ENCODE peak calls at places on chromosome 3, in nine cellular contexts. One of them, this sample, is unnamed.

GRCh38 chr3:54970895-54971294 is 43.0 kb upstream of the LRTM1 start:
- DNase-seq in HCT116: no peak
- DNase-seq in ovary: no peak
- DNase-seq in esophagus squamous epithelium: no peak
- DNase-seq in adrenal gland: no peak
- DNase-seq in IMR-90: peak
- DNase-seq in body of pancreas: no peak
- DNase-seq in heart left ventricle: no peak
- DNase-seq in right lobe of liver: no peak
- DNase-seq in this sample: no peak

GRCh38 chr3:9897408-9898372 is 5.0 kb upstream of the IL17RE start:
- DNase-seq in IMR-90: peak
- DNase-seq in HCT116: peak
- DNase-seq in right lobe of liver: peak
- DNase-seq in body of pancreas: peak
- DNase-seq in ovary: no peak
- DNase-seq in heart left ventricle: no peak
- DNase-seq in esophagus squamous epithelium: no peak
- DNase-seq in adrenal gland: peak
- DNase-seq in this sample: no peak

GRCh38 chr3:34569437-34569836 is 771.0 kb downstream of the PDCD6IP start:
- DNase-seq in heart left ventricle: no peak
- DNase-seq in body of pancreas: no peak
- DNase-seq in right lobe of liver: no peak
- DNase-seq in ovary: no peak
- DNase-seq in esophagus squamous epithelium: no peak
- DNase-seq in IMR-90: no peak
- DNase-seq in HCT116: no peak
- DNase-seq in adrenal gland: no peak
- DNase-seq in this sample: no peak

GRCh38 chr3:65030847-65031463 is 343.2 kb upstream of the ADAMTS9 start:
- DNase-seq in adrenal gland: no peak
- DNase-seq in IMR-90: peak
- DNase-seq in heart left ventricle: no peak
- DNase-seq in esophagus squamous epithelium: no peak
- DNase-seq in ovary: no peak
- DNase-seq in body of pancreas: no peak
- DNase-seq in HCT116: no peak
- DNase-seq in right lobe of liver: no peak
- DNase-seq in this sample: no peak

GRCh38 chr3:147400999-147401398 is 5.3 kb downstream of the ZIC4 start:
- DNase-seq in right lobe of liver: no peak
- DNase-seq in ovary: no peak
- DNase-seq in heart left ventricle: no peak
- DNase-seq in adrenal gland: no peak
- DNase-seq in esophagus squamous epithelium: no peak
- DNase-seq in IMR-90: no peak
- DNase-seq in HCT116: no peak
- DNase-seq in body of pancreas: no peak
- DNase-seq in this sample: no peak

GRCh38 chr3:151015762-151016161 is 43.2 kb upstream of the CLRN1 start:
- DNase-seq in adrenal gland: no peak
- DNase-seq in right lobe of liver: no peak
- DNase-seq in esophagus squamous epithelium: no peak
- DNase-seq in HCT116: no peak
- DNase-seq in heart left ventricle: no peak
- DNase-seq in IMR-90: no peak
- DNase-seq in body of pancreas: no peak
- DNase-seq in ovary: no peak
- DNase-seq in this sample: no peak

GRCh38 chr3:12759097-12759679 is at the start of gene TMEM40:
- DNase-seq in esophagus squamous epithelium: no peak
- DNase-seq in heart left ventricle: no peak
- DNase-seq in HCT116: peak
- DNase-seq in adrenal gland: no peak
- DNase-seq in right lobe of liver: no peak
- DNase-seq in ovary: no peak
- DNase-seq in body of pancreas: no peak
- DNase-seq in IMR-90: no peak
- DNase-seq in this sample: peak

GRCh38 chr3:131285456-131285855 is 96.1 kb upstream of the NUDT16 start:
- DNase-seq in right lobe of liver: no peak
- DNase-seq in ovary: no peak
- DNase-seq in body of pancreas: no peak
- DNase-seq in adrenal gland: no peak
- DNase-seq in HCT116: no peak
- DNase-seq in heart left ventricle: no peak
- DNase-seq in esophagus squamous epithelium: no peak
- DNase-seq in IMR-90: no peak
- DNase-seq in this sample: no peak

GRCh38 chr3:129645291-129645690 is 38.8 kb upstream of the PLXND1 start:
- DNase-seq in ovary: no peak
- DNase-seq in HCT116: no peak
- DNase-seq in IMR-90: no peak
- DNase-seq in right lobe of liver: no peak
- DNase-seq in adrenal gland: no peak
- DNase-seq in esophagus squamous epithelium: no peak
- DNase-seq in body of pancreas: no peak
- DNase-seq in heart left ventricle: no peak
- DNase-seq in this sample: no peak

DNA sequence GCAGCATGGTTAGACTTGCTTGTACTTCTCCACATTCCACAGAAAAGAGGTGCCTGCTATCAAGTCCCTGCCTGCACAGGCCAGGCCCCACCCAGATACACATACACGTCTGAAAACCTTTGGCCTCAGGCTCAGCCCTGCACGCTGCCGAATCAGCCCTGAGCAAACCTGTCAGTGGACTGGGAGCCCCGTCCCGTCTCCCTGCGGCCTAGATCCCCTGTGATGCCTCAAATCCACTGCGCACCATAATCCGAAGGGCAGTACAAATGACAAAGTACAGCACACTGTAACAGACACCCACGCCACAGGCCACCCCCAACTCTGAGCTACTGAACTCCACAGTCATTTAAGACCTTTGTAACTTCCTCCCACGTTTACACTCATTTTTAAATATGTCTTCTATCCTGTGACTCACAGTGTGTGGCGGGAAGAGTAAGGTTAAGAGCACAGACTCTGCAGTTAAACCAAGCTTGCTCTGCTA is 67.1 kb downstream of the MB21D2 start:
- DNase-seq in esophagus squamous epithelium: no peak
- DNase-seq in ovary: no peak
- DNase-seq in IMR-90: peak
- DNase-seq in adrenal gland: no peak
- DNase-seq in body of pancreas: no peak
- DNase-seq in heart left ventricle: no peak
- DNase-seq in HCT116: no peak
- DNase-seq in right lobe of liver: no peak
- DNase-seq in this sample: peak
- TF ChIP-seq POLR2A in esophagus squamous epithelium: no peak
- TF ChIP-seq POLR2A in ovary: no peak
- TF ChIP-seq POLR2A in IMR-90: no peak
- TF ChIP-seq POLR2A in adrenal gland: no peak
- TF ChIP-seq POLR2A in body of pancreas: no peak
- TF ChIP-seq POLR2A in heart left ventricle: no peak
- TF ChIP-seq POLR2A in HCT116: no peak
- TF ChIP-seq POLR2A in right lobe of liver: no peak
- TF ChIP-seq POLR2A in this sample: no peak

DNA sequence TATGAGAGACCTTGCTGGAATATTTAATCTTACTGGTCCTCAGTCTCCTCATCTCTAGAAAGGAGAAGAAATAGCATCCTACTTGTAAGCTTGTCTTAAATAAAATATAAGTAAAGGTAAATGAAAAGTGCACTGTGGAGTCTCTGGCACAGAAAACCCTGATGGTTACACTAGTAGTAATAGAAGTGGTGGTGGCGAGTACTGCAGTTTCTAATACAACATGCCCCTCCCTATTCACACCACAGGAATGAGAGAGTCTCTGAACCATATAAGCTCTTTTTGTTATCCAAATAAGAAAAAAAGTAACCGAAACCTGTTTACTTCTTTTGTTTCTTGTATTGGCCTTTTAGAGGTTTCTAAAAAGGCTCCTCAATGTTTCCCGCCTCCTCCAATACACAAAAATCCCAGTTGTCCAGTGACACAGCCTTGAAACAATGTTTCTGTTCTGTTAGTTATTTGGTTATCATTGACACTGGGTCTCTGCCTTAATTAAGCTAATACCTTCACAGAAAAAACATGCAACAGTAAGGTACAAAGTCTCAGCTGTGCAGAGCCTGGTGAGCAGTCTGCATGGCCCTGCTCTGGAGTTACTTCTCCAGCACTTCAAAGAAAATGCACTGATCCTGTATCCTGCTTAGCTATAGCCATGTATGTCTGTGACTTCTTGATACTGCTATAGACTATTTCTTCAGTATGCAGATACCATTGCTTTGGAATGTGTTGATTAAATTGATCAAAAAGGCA is 315.7 kb upstream of the IL12A start:
- DNase-seq in ovary: no peak
- DNase-seq in right lobe of liver: no peak
- DNase-seq in body of pancreas: no peak
- DNase-seq in IMR-90: no peak
- DNase-seq in heart left ventricle: no peak
- DNase-seq in adrenal gland: no peak
- DNase-seq in HCT116: no peak
- DNase-seq in esophagus squamous epithelium: no peak
- DNase-seq in this sample: no peak
- TF ChIP-seq CTCF in ovary: no peak
- TF ChIP-seq CTCF in right lobe of liver: no peak
- TF ChIP-seq CTCF in body of pancreas: no peak
- TF ChIP-seq CTCF in IMR-90: no peak
- TF ChIP-seq CTCF in heart left ventricle: no peak
- TF ChIP-seq CTCF in adrenal gland: no peak
- TF ChIP-seq CTCF in HCT116: peak
- TF ChIP-seq CTCF in esophagus squamous epithelium: no peak
- TF ChIP-seq CTCF in this sample: no peak

GRCh38 chr3:181692850-181693154 is 18.9 kb upstream of the SOX2 start:
- DNase-seq in IMR-90: no peak
- DNase-seq in HCT116: no peak
- DNase-seq in right lobe of liver: no peak
- DNase-seq in adrenal gland: no peak
- DNase-seq in heart left ventricle: no peak
- DNase-seq in body of pancreas: no peak
- DNase-seq in ovary: no peak
- DNase-seq in esophagus squamous epithelium: no peak
- DNase-seq in this sample: no peak
- H3K4me3 ChIP-seq in IMR-90: no peak
- H3K4me3 ChIP-seq in HCT116: no peak
- H3K4me3 ChIP-seq in right lobe of liver: no peak
- H3K4me3 ChIP-seq in adrenal gland: no peak
- H3K4me3 ChIP-seq in heart left ventricle: no peak
- H3K4me3 ChIP-seq in body of pancreas: no peak
- H3K4me3 ChIP-seq in ovary: no peak
- H3K4me3 ChIP-seq in esophagus squamous epithelium: no peak
- H3K4me3 ChIP-seq in this sample: no peak

GRCh38 chr3:186825294-186825821 is 17.2 kb upstream of the ADIPOQ start:
- DNase-seq in HCT116: no peak
- DNase-seq in IMR-90: peak
- DNase-seq in adrenal gland: no peak
- DNase-seq in esophagus squamous epithelium: no peak
- DNase-seq in ovary: peak
- DNase-seq in heart left ventricle: no peak
- DNase-seq in body of pancreas: no peak
- DNase-seq in right lobe of liver: no peak
- DNase-seq in this sample: no peak

GRCh38 chr3:186828340-186828739 is 14.2 kb upstream of the ADIPOQ start:
- DNase-seq in ovary: no peak
- DNase-seq in adrenal gland: no peak
- DNase-seq in right lobe of liver: no peak
- DNase-seq in HCT116: no peak
- DNase-seq in IMR-90: no peak
- DNase-seq in body of pancreas: no peak
- DNase-seq in heart left ventricle: no peak
- DNase-seq in esophagus squamous epithelium: no peak
- DNase-seq in this sample: peak

GRCh38 chr3:186824430-186825139 is 17.9 kb upstream of the ADIPOQ start:
- DNase-seq in heart left ventricle: no peak
- DNase-seq in right lobe of liver: no peak
- DNase-seq in IMR-90: no peak
- DNase-seq in body of pancreas: no peak
- DNase-seq in adrenal gland: no peak
- DNase-seq in ovary: no peak
- DNase-seq in HCT116: no peak
- DNase-seq in esophagus squamous epithelium: no peak
- DNase-seq in this sample: no peak

GRCh38 chr3:186826316-186826977 is 16.1 kb upstream of the ADIPOQ start:
- DNase-seq in HCT116: no peak
- DNase-seq in IMR-90: no peak
- DNase-seq in esophagus squamous epithelium: no peak
- DNase-seq in body of pancreas: peak
- DNase-seq in right lobe of liver: no peak
- DNase-seq in adrenal gland: no peak
- DNase-seq in ovary: peak
- DNase-seq in heart left ventricle: no peak
- DNase-seq in this sample: no peak

GRCh38 chr3:186826978-186827857 is 15.3 kb upstream of the ADIPOQ start:
- DNase-seq in right lobe of liver: peak
- DNase-seq in adrenal gland: peak
- DNase-seq in heart left ventricle: peak
- DNase-seq in IMR-90: peak
- DNase-seq in esophagus squamous epithelium: no peak
- DNase-seq in HCT116: peak
- DNase-seq in body of pancreas: peak
- DNase-seq in ovary: peak
- DNase-seq in this sample: peak
- TF ChIP-seq POLR2A in right lobe of liver: peak
- TF ChIP-seq POLR2A in adrenal gland: no peak
- TF ChIP-seq POLR2A in heart left ventricle: peak
- TF ChIP-seq POLR2A in IMR-90: peak
- TF ChIP-seq POLR2A in esophagus squamous epithelium: no peak
- TF ChIP-seq POLR2A in HCT116: peak
- TF ChIP-seq POLR2A in body of pancreas: no peak
- TF ChIP-seq POLR2A in ovary: no peak
- TF ChIP-seq POLR2A in this sample: no peak

GRCh38 chr3:127822836-127823589 is 698 bp upstream of the MGLL start:
- DNase-seq in HCT116: no peak
- DNase-seq in heart left ventricle: peak
- DNase-seq in ovary: peak
- DNase-seq in body of pancreas: peak
- DNase-seq in adrenal gland: peak
- DNase-seq in esophagus squamous epithelium: no peak
- DNase-seq in IMR-90: peak
- DNase-seq in right lobe of liver: peak
- DNase-seq in this sample: no peak
- TF ChIP-seq CTCF in HCT116: no peak
- TF ChIP-seq CTCF in heart left ventricle: peak
- TF ChIP-seq CTCF in ovary: no peak
- TF ChIP-seq CTCF in body of pancreas: peak
- TF ChIP-seq CTCF in adrenal gland: peak
- TF ChIP-seq CTCF in esophagus squamous epithelium: peak
- TF ChIP-seq CTCF in IMR-90: peak
- TF ChIP-seq CTCF in right lobe of liver: peak
- TF ChIP-seq CTCF in this sample: no peak

This sample was measured in lower leg skin.